ENCODE peak calls at places on chromosomes 6 and 20, in four cellular contexts. One of them, this sample, is unnamed.

GRCh38 chr20:17612287-17612974 is 42.6 kb downstream of the DSTN start:
- DNase-seq in uterus: no peak
- DNase-seq in GM12891: peak; percentile 4
- DNase-seq in HCT116: no peak
- DNase-seq in this sample: peak; percentile 5

GRCh38 chr6:111957623-111958315 is 84.5 kb upstream of the FYN start:
- DNase-seq in uterus: no peak
- DNase-seq in GM12891: no peak
- DNase-seq in HCT116: peak; percentile 13
- DNase-seq in this sample: no peak

GRCh38 chr6:17393335-17394191 is at the start of gene CAP2:
- DNase-seq in uterus: peak; percentile 59
- DNase-seq in GM12891: no peak
- DNase-seq in HCT116: no peak
- DNase-seq in this sample: peak; percentile 62

GRCh38 chr6:115545410-115545986 is 515.2 kb downstream of the FRK start:
- DNase-seq in HCT116: no peak
- DNase-seq in GM12891: no peak
- DNase-seq in uterus: no peak
- DNase-seq in this sample: no peak

GRCh38 chr6:110334425-110335158 is 23.6 kb downstream of the METTL24 start:
- DNase-seq in GM12891: no peak
- DNase-seq in HCT116: no peak
- DNase-seq in uterus: no peak
- DNase-seq in this sample: no peak

GRCh38 chr20:47272893-47273590 is 83.5 kb downstream of the ZMYND8 start:
- DNase-seq in HCT116: peak; percentile 52
- DNase-seq in uterus: no peak
- DNase-seq in GM12891: no peak
- DNase-seq in this sample: peak; percentile 33

GRCh38 chr6:3388786-3389185 is 68.1 kb downstream of the SLC22A23 start:
- DNase-seq in uterus: no peak
- DNase-seq in GM12891: peak; percentile 21
- DNase-seq in HCT116: no peak
- DNase-seq in this sample: no peak

GRCh38 chr6:169724554-169725269 is 412 bp upstream of the PHF10 start:
- DNase-seq in uterus: peak; percentile 51
- DNase-seq in GM12891: peak; percentile 60
- DNase-seq in HCT116: no peak
- DNase-seq in this sample: no peak

GRCh38 chr20:37278966-37279590 is 10.4 kb upstream of the MANBAL start:
- DNase-seq in HCT116: no peak
- DNase-seq in uterus: no peak
- DNase-seq in GM12891: no peak
- DNase-seq in this sample: no peak

GRCh38 chr20:45181639-45182038 is 6.9 kb downstream of the PI3 start:
- DNase-seq in uterus: no peak
- DNase-seq in GM12891: no peak
- DNase-seq in HCT116: no peak
- DNase-seq in this sample: no peak

GRCh38 chr6:11625302-11625701 is 87.8 kb downstream of the TMEM170B start:
- DNase-seq in uterus: no peak
- DNase-seq in HCT116: no peak
- DNase-seq in GM12891: no peak
- DNase-seq in this sample: no peak

GRCh38 chr6:34389034-34389433 is 3.4 kb downstream of the NUDT3 start:
- DNase-seq in GM12891: no peak
- DNase-seq in uterus: no peak
- DNase-seq in HCT116: no peak
- DNase-seq in this sample: no peak

GRCh38 chr6:11824986-11825385 is 46.4 kb upstream of the ADTRP start:
- DNase-seq in HCT116: no peak
- DNase-seq in GM12891: no peak
- DNase-seq in uterus: no peak
- DNase-seq in this sample: no peak

GRCh38 chr6:43089467-43089866 is 13.4 kb downstream of the PTK7 start:
- DNase-seq in GM12891: no peak
- DNase-seq in uterus: no peak
- DNase-seq in HCT116: no peak
- DNase-seq in this sample: no peak

GRCh38 chr6:143064996-143065683 is 4.5 kb downstream of the AIG1 start:
- DNase-seq in uterus: no peak
- DNase-seq in HCT116: no peak
- DNase-seq in GM12891: no peak
- DNase-seq in this sample: no peak

GRCh38 chr20:1491891-1492642 is 847 bp upstream of the SIRPB2 start:
- DNase-seq in GM12891: no peak
- DNase-seq in HCT116: no peak
- DNase-seq in uterus: no peak
- DNase-seq in this sample: no peak

GRCh38 chr20:1491281-1491840 is at the start of gene SIRPB2:
- DNase-seq in uterus: no peak
- DNase-seq in GM12891: no peak
- DNase-seq in HCT116: no peak
- DNase-seq in this sample: no peak

GRCh38 chr20:1489328-1489727 is 1.9 kb downstream of the SIRPB2 start:
- DNase-seq in uterus: no peak
- DNase-seq in GM12891: no peak
- DNase-seq in HCT116: no peak
- DNase-seq in this sample: no peak

GRCh38 chr20:1490643-1491042 is 577 bp downstream of the SIRPB2 start:
- DNase-seq in GM12891: no peak
- DNase-seq in HCT116: no peak
- DNase-seq in uterus: no peak
- DNase-seq in this sample: no peak

DNA sequence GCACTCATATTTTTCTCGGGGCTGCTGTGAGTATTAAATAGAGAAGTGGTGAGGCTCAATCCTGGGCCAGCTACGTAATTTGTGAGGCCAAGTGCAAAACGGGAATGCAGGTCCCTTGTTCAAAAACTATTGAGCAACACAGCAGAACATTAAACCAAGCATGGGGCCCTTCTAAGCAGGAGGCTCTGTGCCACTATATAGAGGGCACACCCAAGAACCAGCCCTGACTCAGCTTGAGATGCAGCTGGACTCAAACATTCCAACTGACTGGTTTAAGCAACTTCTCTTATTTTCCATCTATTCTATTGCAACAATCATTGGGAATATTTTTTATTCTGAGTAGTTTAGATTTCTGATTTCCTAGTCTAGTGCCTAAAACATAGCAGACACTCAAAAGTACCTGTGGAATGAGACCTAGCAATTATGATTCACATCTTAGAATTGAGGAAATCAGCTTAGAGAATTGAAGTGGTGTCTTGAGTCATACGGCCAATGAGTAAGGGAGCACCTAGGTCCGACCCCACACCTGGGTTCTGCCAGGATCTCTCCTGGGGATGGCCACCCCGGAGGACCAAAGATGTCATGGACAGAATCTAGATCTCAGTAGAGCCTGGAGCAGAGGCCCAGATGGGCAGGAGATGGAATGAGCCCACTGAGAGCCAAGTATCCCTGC is 1.3 kb downstream of the SIRPB2 start:
- DNase-seq in GM12891: no peak
- DNase-seq in HCT116: peak; percentile 41
- DNase-seq in uterus: no peak
- DNase-seq in this sample: no peak
- TF ChIP-seq POLR2A in GM12891: no peak
- TF ChIP-seq POLR2A in HCT116: no peak
- TF ChIP-seq POLR2A in uterus: no peak
- TF ChIP-seq POLR2A in this sample: no peak

DNA sequence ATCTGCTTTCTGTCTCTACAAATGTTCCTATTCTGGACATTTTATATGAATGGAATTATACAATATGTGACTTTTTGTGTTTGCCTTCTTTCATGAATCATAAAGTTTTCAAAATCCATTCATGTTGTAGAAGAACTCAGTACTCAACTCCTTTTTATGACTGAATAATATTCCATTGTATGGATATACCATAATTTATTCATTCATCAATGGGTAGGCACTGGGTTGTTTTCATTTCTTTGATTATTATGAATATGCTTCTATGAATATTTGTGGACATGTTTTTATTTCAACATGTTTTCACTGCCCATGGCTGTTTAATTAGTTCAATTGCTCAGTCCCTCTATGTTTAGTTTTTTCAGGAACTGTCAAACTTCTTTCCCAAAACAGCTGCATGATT is 76.5 kb upstream of the GTSF1L start:
- DNase-seq in HCT116: no peak
- DNase-seq in GM12891: no peak
- DNase-seq in uterus: no peak
- DNase-seq in this sample: no peak
- TF ChIP-seq POLR2A in HCT116: no peak
- TF ChIP-seq POLR2A in GM12891: no peak
- TF ChIP-seq POLR2A in uterus: no peak
- TF ChIP-seq POLR2A in this sample: no peak

GRCh38 chr20:32190608-32191415 is 16.7 kb downstream of the PLAGL2 start:
- DNase-seq in HCT116: no peak
- DNase-seq in uterus: no peak
- DNase-seq in GM12891: no peak
- DNase-seq in this sample: no peak
- TF ChIP-seq POLR2A in HCT116: no peak
- TF ChIP-seq POLR2A in uterus: no peak
- TF ChIP-seq POLR2A in GM12891: no peak
- TF ChIP-seq POLR2A in this sample: no peak

GRCh38 chr6:134111062-134111677 is 58.7 kb upstream of the SLC2A12 start:
- DNase-seq in HCT116: peak; percentile 58
- DNase-seq in uterus: no peak
- DNase-seq in GM12891: peak; percentile 30
- DNase-seq in this sample: peak; percentile 28
- TF ChIP-seq POLR2A in HCT116: no peak
- TF ChIP-seq POLR2A in uterus: no peak
- TF ChIP-seq POLR2A in GM12891: no peak
- TF ChIP-seq POLR2A in this sample: no peak

GRCh38 chr6:163416640-163417253 is 2.2 kb downstream of the QKI start:
- DNase-seq in uterus: no peak
- DNase-seq in HCT116: peak; percentile 33
- DNase-seq in GM12891: no peak
- DNase-seq in this sample: no peak
- TF ChIP-seq POLR2A in uterus: peak; percentile 59
- TF ChIP-seq POLR2A in HCT116: no peak
- TF ChIP-seq POLR2A in GM12891: no peak
- TF ChIP-seq POLR2A in this sample: no peak

GRCh38 chr20:57390604-57391438 is at the start of gene RBM38:
- DNase-seq in uterus: peak; percentile 68
- DNase-seq in HCT116: peak; percentile 19
- DNase-seq in GM12891: peak; percentile 88
- DNase-seq in this sample: peak; percentile 89

GRCh38 chr20:57392130-57392445 is 892 bp downstream of the RBM38 start:
- DNase-seq in GM12891: no peak
- DNase-seq in HCT116: no peak
- DNase-seq in uterus: no peak
- DNase-seq in this sample: peak; percentile 67

GRCh38 chr20:57389695-57390603 is 1.2 kb upstream of the RBM38 start:
- DNase-seq in uterus: peak; percentile 23
- DNase-seq in HCT116: no peak
- DNase-seq in GM12891: no peak
- DNase-seq in this sample: no peak

GRCh38 chr20:57392512-57393271 is 1.5 kb downstream of the RBM38 start:
- DNase-seq in uterus: no peak
- DNase-seq in GM12891: no peak
- DNase-seq in HCT116: no peak
- DNase-seq in this sample: no peak

DNA sequence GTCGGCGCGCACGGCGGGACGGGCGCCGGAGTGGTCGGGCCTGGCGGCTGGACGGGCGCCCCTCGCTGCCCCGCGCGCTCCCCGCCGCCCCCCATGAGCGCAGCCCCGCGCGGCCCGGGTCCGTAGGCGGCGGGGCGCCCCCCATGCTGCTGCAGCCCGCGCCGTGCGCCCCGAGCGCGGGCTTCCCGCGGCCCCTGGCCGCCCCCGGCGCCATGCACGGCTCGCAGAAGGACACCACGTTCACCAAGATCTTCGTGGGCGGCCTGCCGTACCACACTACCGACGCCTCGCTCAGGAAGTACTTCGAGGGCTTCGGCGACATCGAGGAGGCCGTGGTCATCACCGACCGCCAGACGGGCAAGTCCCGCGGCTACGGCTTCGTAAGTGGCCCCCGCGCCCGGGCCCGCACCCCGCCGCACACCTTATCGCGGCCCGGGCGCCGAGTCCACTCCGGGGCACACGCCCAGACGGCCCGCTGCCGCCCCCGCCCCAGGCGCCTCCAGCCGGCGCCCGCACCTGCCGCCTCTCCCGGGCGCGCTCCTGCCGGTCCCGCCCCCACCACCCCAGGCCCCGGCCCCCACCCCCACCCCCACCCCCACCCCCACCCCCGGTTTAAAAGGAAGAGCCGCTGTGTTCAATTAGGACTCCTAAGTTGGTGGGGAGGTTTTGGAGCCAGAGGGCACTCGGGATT is 388 bp downstream of the RBM38 start:
- DNase-seq in HCT116: no peak
- DNase-seq in GM12891: no peak
- DNase-seq in uterus: no peak
- DNase-seq in this sample: peak; percentile 42
- TF ChIP-seq POLR2A in HCT116: peak; percentile 44
- TF ChIP-seq POLR2A in GM12891: peak; percentile 67
- TF ChIP-seq POLR2A in uterus: no peak
- TF ChIP-seq POLR2A in this sample: peak; percentile 73